ENCODE peak calls at places on chromosomes 12 and 14, in five cellular contexts. D is stimulated activated CD4-positive, alpha-beta T cell treated with anti-CD3 and anti-CD28 coated beads, Interleukin-2, amount 100 ng/mL, for 48 hours; Q is AG04450; C is NCI-H510A treated with DMSO at 0.1 percent for 48 hours; S is anterior cingulate cortex. B is an unnamed sample.

GRCh38 chr12:56293785-56294184 is 6.3 kb downstream of the CS start:
- DNase-seq in D (no peak), Q (no peak), C (no peak), S (no peak), B (no peak)

GRCh38 chr14:68236525-68236924 is 416.9 kb downstream of the RAD51B start:
- DNase-seq in D (no peak), Q (no peak), C (no peak), S (no peak), B (no peak)

GRCh38 chr12:110317921-110318320 is 36.9 kb downstream of the ATP2A2 start:
- DNase-seq in D (no peak), Q (no peak), C (no peak), S (no peak), B (no peak)

GRCh38 chr14:99322731-99323599 is 51.0 kb upstream of the BCL11B start:
- DNase-seq in D (no peak), Q (no peak), C (no peak), S (no peak), B (no peak)

GRCh38 chr14:100015251-100015655 is 50.0 kb upstream of the EVL start:
- DNase-seq in D (no peak), Q (no peak), C (no peak), S (no peak), B (no peak)

GRCh38 chr12:11650697-11651281 is 1.3 kb downstream of the ETV6 start:
- DNase-seq in D (no peak), Q (no peak), C (peak), S (no peak), B (no peak)

GRCh38 chr12:104090685-104091084 is 26.4 kb downstream of the HCFC2 start:
- DNase-seq in D (no peak), Q (no peak), C (no peak), S (no peak), B (no peak)

GRCh38 chr12:119621878-119622277 is 28.3 kb downstream of the TMEM233 start:
- DNase-seq in D (no peak), Q (no peak), C (no peak), S (no peak), B (no peak)

GRCh38 chr14:91229743-91230200 is 14.7 kb downstream of the GPR68 start:
- DNase-seq in D (peak), Q (no peak), C (no peak), S (no peak), B (no peak)

GRCh38 chr12:57627504-57628279 is 5.3 kb downstream of the B4GALNT1 start:
- DNase-seq in D (no peak), Q (no peak), C (no peak), S (no peak), B (no peak)

GRCh38 chr12:31874961-31875608 is 84.1 kb upstream of the RESF1 start:
- DNase-seq in D (peak), Q (peak), C (no peak), S (no peak), B (peak)

GRCh38 chr14:94612174-94612573 is at the start of gene SERPINA3:
- DNase-seq in D (no peak), Q (no peak), C (no peak), S (no peak), B (no peak)

GRCh38 chr12:132404435-132404855 is 75.1 kb upstream of the GALNT9 start:
- DNase-seq in D (no peak), Q (no peak), C (no peak), S (no peak), B (no peak)

GRCh38 chr12:55760663-55761062 is 17.7 kb downstream of the GDF11 start:
- DNase-seq in D (peak), Q (no peak), C (no peak), S (no peak), B (no peak)

GRCh38 chr12:124461851-124462623 is 105.4 kb downstream of the NCOR2 start:
- DNase-seq in D (no peak), Q (no peak), C (no peak), S (no peak), B (no peak)

GRCh38 chr12:46207644-46208043 is 61.2 kb downstream of the SLC38A1 start:
- DNase-seq in D (no peak), Q (no peak), C (no peak), S (no peak), B (no peak)

GRCh38 chr12:66441905-66442559 is 139.7 kb downstream of the HELB start:
- DNase-seq in D (no peak), Q (no peak), C (no peak), S (no peak), B (no peak)

GRCh38 chr14:32779845-32780244 is 158.8 kb upstream of the NPAS3 start:
- DNase-seq in D (no peak), Q (no peak), C (no peak), S (no peak), B (no peak)

GRCh38 chr14:89621009-89621421 is 204.0 kb upstream of the FOXN3 start:
- DNase-seq in D (peak), Q (no peak), C (no peak), S (no peak), B (no peak)

GRCh38 chr14:85607571-85608219 is 77.8 kb downstream of the FLRT2 start:
- DNase-seq in D (no peak), Q (peak), C (no peak), S (no peak), B (peak)

GRCh38 chr14:91830777-91831176 is 36.6 kb downstream of the TC2N start:
- DNase-seq in D (peak), Q (no peak), C (peak), S (no peak), B (no peak)

GRCh38 chr12:87120440-87120839 is 864.2 kb upstream of the MGAT4C start:
- DNase-seq in D (no peak), Q (no peak), C (peak), S (no peak), B (no peak)

GRCh38 chr12:108563135-108563803 is 873 bp downstream of the ISCU start:
- DNase-seq in D (peak), Q (peak), C (peak), S (peak), B (no peak)

GRCh38 chr12:28027328-28027727 is 54.8 kb upstream of the PTHLH start:
- DNase-seq in D (no peak), Q (no peak), C (no peak), S (no peak), B (no peak)

GRCh38 chr14:72518809-72519377 is 375.0 kb downstream of the DPF3 start:
- DNase-seq in D (no peak), Q (no peak), C (no peak), S (no peak), B (no peak)

GRCh38 chr12:62273724-62274380 is 13.6 kb downstream of the USP15 start:
- DNase-seq in D (no peak), Q (no peak), C (no peak), S (no peak), B (no peak)

GRCh38 chr12:49673446-49674317 is 33.5 kb downstream of the FMNL3 start:
- DNase-seq in D (no peak), Q (peak), C (peak), S (peak), B (no peak)